ENCODE peak calls at places on chromosomes 5 and 9, in eight cellular contexts. Z is WERI-Rb-1, K is tibial artery, L is A549, Q is AG09309, C is hepatocyte, N is lower leg skin, F is AG10803. Y is an unnamed sample.

GRCh38 chr5:133336121-133336968 is 276.0 kb downstream of the FSTL4 start:
- DNase-seq in Z (no peak), K (no peak), L (no peak), Q (no peak), C (no peak), N (no peak), F (no peak), Y (no peak)

GRCh38 chr5:179914032-179914755 is 6.5 kb upstream of the TBC1D9B start:
- DNase-seq in Z (no peak), K (no peak), L (peak; percentile 74), Q (peak; percentile 27), C (no peak), N (peak; percentile 77), F (peak; percentile 64), Y (peak; percentile 59)

GRCh38 chr5:80092521-80093107 is 57.5 kb downstream of the THBS4 start:
- DNase-seq in Z (no peak), K (no peak), L (no peak), Q (no peak), C (no peak), N (no peak), F (no peak), Y (no peak)

GRCh38 chr9:136107155-136107952 is 11.3 kb downstream of the TMEM250 start:
- DNase-seq in Z (peak; percentile 90), K (no peak), L (no peak), Q (no peak), C (no peak), N (no peak), F (no peak), Y (no peak)

GRCh38 chr5:144177548-144177947 is 6.9 kb downstream of the KCTD16 start:
- DNase-seq in Z (no peak), K (no peak), L (no peak), Q (no peak), C (no peak), N (no peak), F (peak; percentile 68), Y (no peak)

GRCh38 chr5:52139888-52140580 is 647.7 kb upstream of the ITGA1 start:
- DNase-seq in Z (peak; percentile 8), K (no peak), L (no peak), Q (no peak), C (no peak), N (no peak), F (no peak), Y (no peak)

GRCh38 chr5:132283423-132284043 is 10.7 kb upstream of the SLC22A4 start:
- DNase-seq in Z (peak; percentile 41), K (no peak), L (peak; percentile 57), Q (no peak), C (no peak), N (peak; percentile 72), F (peak; percentile 72), Y (peak; percentile 83)

GRCh38 chr9:105608685-105609598 is 51.0 kb downstream of the FKTN start:
- DNase-seq in Z (no peak), K (no peak), L (peak; percentile 52), Q (no peak), C (peak; percentile 69), N (no peak), F (peak; percentile 45), Y (peak; percentile 65)

GRCh38 chr9:106697799-106698591 is 165.0 kb upstream of the ZNF462 start:
- DNase-seq in Z (peak; percentile 89), K (peak; percentile 37), L (no peak), Q (peak; percentile 48), C (peak; percentile 68), N (peak; percentile 91), F (peak; percentile 87), Y (peak; percentile 78)

GRCh38 chr5:95178046-95178651 is 106.7 kb downstream of the MCTP1 start:
- DNase-seq in Z (peak; percentile 83), K (no peak), L (peak; percentile 32), Q (no peak), C (peak; percentile 36), N (no peak), F (no peak), Y (peak; percentile 10)

GRCh38 chr9:24832307-24832706 is 286.6 kb upstream of the IZUMO3 start:
- DNase-seq in Z (peak; percentile 7), K (no peak), L (peak; percentile 9), Q (no peak), C (peak; percentile 13), N (no peak), F (no peak), Y (peak; percentile 0)

GRCh38 chr5:123094227-123094918 is 5.3 kb downstream of the PRDM6 start:
- DNase-seq in Z (no peak), K (no peak), L (no peak), Q (no peak), C (peak; percentile 32), N (no peak), F (no peak), Y (no peak)
- H3K4me3 ChIP-seq in Z (peak overlapping the region; percentile 25), K (peak overlapping the region; percentile 69), L (no peak overlapping the region), Q (no peak overlapping the region), C (peak overlapping the region; percentile 8), N (no peak overlapping the region), F (no peak overlapping the region), Y (no peak overlapping the region)

GRCh38 chr5:155767480-155767879 is 559.5 kb upstream of the SGCD start:
- DNase-seq in Z (no peak), K (no peak), L (no peak), Q (no peak), C (no peak), N (no peak), F (peak; percentile 26), Y (no peak)

GRCh38 chr5:155772009-155772662 is 554.8 kb upstream of the SGCD start:
- DNase-seq in Z (no peak), K (no peak), L (no peak), Q (no peak), C (no peak), N (no peak), F (no peak), Y (no peak)

GRCh38 chr5:155773680-155774079 is 553.3 kb upstream of the SGCD start:
- DNase-seq in Z (no peak), K (no peak), L (no peak), Q (no peak), C (no peak), N (no peak), F (no peak), Y (no peak)

DNA sequence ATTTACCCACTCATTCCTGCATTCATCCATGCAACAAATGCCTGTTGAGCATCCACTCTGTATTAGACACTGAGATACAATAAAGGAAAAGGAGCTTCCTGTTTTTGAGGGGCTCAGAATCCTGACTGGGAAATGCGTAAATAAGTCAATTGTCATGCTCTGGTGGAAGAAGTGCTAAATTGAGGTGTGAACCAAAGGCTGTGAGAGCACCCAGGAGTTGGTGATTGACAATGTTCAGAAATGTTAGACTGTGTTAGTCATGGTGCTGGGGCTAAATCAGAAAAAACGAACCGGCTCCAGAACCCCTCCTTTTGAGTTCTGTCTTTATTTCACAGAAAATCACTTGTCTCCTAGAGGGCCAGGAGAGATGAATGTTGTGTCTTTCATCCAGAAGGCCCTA is 558.6 kb upstream of the SGCD start:
- DNase-seq in Z (no peak), K (no peak), L (no peak), Q (no peak), C (no peak), N (no peak), F (no peak), Y (no peak)
- TF ChIP-seq CTCF in Z (no peak), K (no peak), L (no peak), Q (no peak), C (no peak), N (no peak), F (no peak), Y (no peak)

DNA sequence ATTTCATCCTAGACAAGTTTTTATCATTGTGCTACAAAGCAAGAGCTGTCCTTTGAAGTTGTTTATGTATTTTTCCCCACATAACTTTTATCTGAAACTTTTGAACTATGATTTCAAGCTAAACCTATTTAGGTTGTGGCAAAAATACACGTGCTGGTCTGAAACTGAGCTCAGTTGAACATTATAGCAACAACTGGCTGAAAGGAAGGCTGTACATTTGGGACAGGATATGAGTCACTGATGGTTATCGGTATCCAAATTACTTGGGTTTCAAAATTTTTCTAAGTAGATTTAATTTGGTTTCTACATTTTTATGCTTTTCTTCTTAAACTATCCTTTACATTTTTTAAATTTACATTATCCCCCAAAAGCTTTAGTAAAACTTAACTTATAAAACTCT is 627.3 kb upstream of the NUDT12 start:
- DNase-seq in Z (no peak), K (no peak), L (no peak), Q (peak; percentile 16), C (no peak), N (no peak), F (no peak), Y (peak; percentile 37)
- H3K4me3 ChIP-seq in Z (no peak overlapping the region), K (no peak overlapping the region), L (no peak overlapping the region), Q (no peak overlapping the region), C (no peak overlapping the region), N (no peak overlapping the region), F (no peak overlapping the region), Y (no peak overlapping the region)

GRCh38 chr5:138528208-138528607 is 14.8 kb downstream of the ETF1 start:
- DNase-seq in Z (no peak), K (no peak), L (no peak), Q (no peak), C (peak; percentile 24), N (no peak), F (no peak), Y (no peak)

GRCh38 chr5:138528744-138529469 is 14.1 kb downstream of the ETF1 start:
- DNase-seq in Z (no peak), K (no peak), L (no peak), Q (no peak), C (no peak), N (no peak), F (no peak), Y (no peak)

GRCh38 chr5:138523406-138523805 is 19.6 kb downstream of the ETF1 start:
- DNase-seq in Z (no peak), K (no peak), L (no peak), Q (no peak), C (no peak), N (no peak), F (no peak), Y (no peak)

GRCh38 chr5:138529812-138530211 is 13.2 kb downstream of the ETF1 start:
- DNase-seq in Z (no peak), K (no peak), L (no peak), Q (no peak), C (no peak), N (no peak), F (no peak), Y (no peak)

DNA sequence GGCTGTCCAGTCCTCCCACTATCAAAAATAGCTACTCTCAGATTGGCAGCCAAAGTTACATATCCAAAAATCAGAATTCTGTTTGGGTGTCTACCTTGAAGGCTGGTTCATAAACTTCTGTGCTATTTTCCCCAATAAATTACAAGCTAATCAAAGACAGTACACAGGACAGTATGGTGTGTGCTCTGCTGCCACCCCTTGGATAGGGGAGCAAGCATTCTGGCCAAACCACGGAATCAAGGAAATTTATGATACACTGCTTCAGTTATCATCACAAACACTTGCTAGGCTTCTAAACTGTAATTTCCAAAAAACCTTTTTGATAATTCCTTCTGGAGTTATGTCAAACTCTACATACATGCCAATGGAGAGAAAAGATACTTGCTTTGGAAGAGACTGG is 15.9 kb downstream of the ETF1 start:
- DNase-seq in Z (no peak), K (no peak), L (no peak), Q (no peak), C (no peak), N (no peak), F (no peak), Y (no peak)
- TF ChIP-seq CTCF in Z (no peak), K (no peak), L (no peak), Q (peak; percentile 32), C (no peak), N (no peak), F (peak; percentile 37), Y (no peak)

GRCh38 chr9:21789541-21790037 is 12.8 kb upstream of the MTAP start:
- DNase-seq in Z (peak; percentile 52), K (peak; percentile 76), L (peak; percentile 96), Q (peak; percentile 83), C (peak; percentile 91), N (no peak), F (peak; percentile 93), Y (peak; percentile 94)
- H3K4me3 ChIP-seq in Z (no peak overlapping the region), K (no peak overlapping the region), L (peak overlapping the region; percentile 27), Q (peak overlapping the region; percentile 9), C (no peak overlapping the region), N (no peak overlapping the region), F (peak overlapping the region; percentile 52), Y (peak overlapping the region; percentile 3)

Y was measured in fibroblast of mammary gland.